ENCODE peak calls at places on chromosomes 13 and 19, in six cellular contexts. J is WTC11, B is gastrocnemius medialis, K is body of pancreas, R is testis, X is heart right ventricle. L is an unnamed sample.

GRCh38 chr19:41922220-41922576 is 6.1 kb downstream of the ERFL start:
- DNase-seq in J (no peak), B (no peak), K (no peak), R (no peak), X (no peak), L (no peak)

GRCh38 chr13:24661713-24662112 is 18.5 kb upstream of the ATP12A start:
- DNase-seq in J (no peak), B (no peak), K (no peak), R (no peak), X (no peak), L (no peak)

GRCh38 chr13:24630851-24631341 is 49.3 kb upstream of the ATP12A start:
- DNase-seq in J (no peak), B (no peak), K (no peak), R (no peak), X (no peak), L (no peak)

GRCh38 chr13:28540612-28541011 is 45.7 kb upstream of the FLT1 start:
- DNase-seq in J (no peak), B (no peak), K (no peak), R (no peak), X (no peak), L (no peak)

GRCh38 chr13:23658929-23659541 is 88.8 kb downstream of the TNFRSF19 start:
- DNase-seq in J (no peak), B (peak), K (no peak), R (peak), X (no peak), L (no peak)

GRCh38 chr13:48038763-48039162 is 1.2 kb downstream of the NUDT15 start:
- DNase-seq in J (no peak), B (no peak), K (no peak), R (no peak), X (no peak), L (no peak)

GRCh38 chr19:16160445-16160942 is 12.8 kb downstream of the CIB3 start:
- DNase-seq in J (no peak), B (no peak), K (no peak), R (no peak), X (no peak), L (no peak)

GRCh38 chr13:111316161-111316730 is 4.2 kb upstream of the TEX29 start:
- DNase-seq in J (no peak), B (no peak), K (no peak), R (no peak), X (no peak), L (no peak)

GRCh38 chr13:40057228-40057627 is 401.8 kb downstream of the COG6 start:
- DNase-seq in J (no peak), B (no peak), K (no peak), R (no peak), X (no peak), L (no peak)

GRCh38 chr13:98089246-98089645 is 53.6 kb upstream of the FARP1 start:
- DNase-seq in J (no peak), B (no peak), K (no peak), R (no peak), X (no peak), L (no peak)

GRCh38 chr13:53138369-53139036 is 109.9 kb downstream of the OLFM4 start:
- DNase-seq in J (no peak), B (peak), K (no peak), R (peak), X (no peak), L (no peak)

GRCh38 chr13:114110091-114110829 is 22.2 kb downstream of the RASA3 start:
- DNase-seq in J (peak), B (peak), K (no peak), R (no peak), X (no peak), L (peak)

GRCh38 chr19:17504456-17504855 is 7.0 kb upstream of the PGLS start:
- DNase-seq in J (no peak), B (no peak), K (no peak), R (no peak), X (no peak), L (no peak)

GRCh38 chr19:925087-925911 is 536 bp upstream of the ARID3A start:
- DNase-seq in J (peak), B (peak), K (peak), R (peak), X (peak), L (peak)

GRCh38 chr13:38967446-38967845 is 23.2 kb downstream of the STOML3 start:
- DNase-seq in J (no peak), B (no peak), K (no peak), R (peak), X (no peak), L (peak)

GRCh38 chr13:38965281-38965680 is 25.4 kb downstream of the STOML3 start:
- DNase-seq in J (no peak), B (no peak), K (no peak), R (no peak), X (no peak), L (no peak)

GRCh38 chr13:38969187-38969586 is 21.4 kb downstream of the STOML3 start:
- DNase-seq in J (no peak), B (no peak), K (no peak), R (no peak), X (no peak), L (no peak)

GRCh38 chr13:38970380-38971051 is 20.1 kb downstream of the STOML3 start:
- DNase-seq in J (no peak), B (no peak), K (no peak), R (no peak), X (no peak), L (no peak)
- TF ChIP-seq CTCF in J (no peak), B (no peak), K (peak), R (no peak), X (peak), L (no peak)

GRCh38 chr19:57240311-57241090 is at the start of gene ZNF805:
- DNase-seq in J (peak), B (peak), K (peak), R (peak), X (peak), L (peak)
- TF ChIP-seq CTCF in J (no peak), B (peak), K (peak), R (peak), X (peak), L (no peak)

GRCh38 chr19:56156768-56157167 is 15.7 kb downstream of the ZNF444 start:
- DNase-seq in J (no peak), B (no peak), K (peak), R (no peak), X (peak), L (no peak)

GRCh38 chr19:56158170-56158757 is 17.2 kb downstream of the ZNF444 start:
- DNase-seq in J (no peak), B (no peak), K (no peak), R (no peak), X (no peak), L (no peak)

GRCh38 chr19:56153507-56153906 is 12.4 kb downstream of the ZNF444 start:
- DNase-seq in J (peak), B (no peak), K (peak), R (no peak), X (no peak), L (no peak)

GRCh38 chr19:56152644-56153043 is 11.6 kb downstream of the ZNF444 start:
- DNase-seq in J (no peak), B (no peak), K (no peak), R (no peak), X (no peak), L (no peak)

DNA sequence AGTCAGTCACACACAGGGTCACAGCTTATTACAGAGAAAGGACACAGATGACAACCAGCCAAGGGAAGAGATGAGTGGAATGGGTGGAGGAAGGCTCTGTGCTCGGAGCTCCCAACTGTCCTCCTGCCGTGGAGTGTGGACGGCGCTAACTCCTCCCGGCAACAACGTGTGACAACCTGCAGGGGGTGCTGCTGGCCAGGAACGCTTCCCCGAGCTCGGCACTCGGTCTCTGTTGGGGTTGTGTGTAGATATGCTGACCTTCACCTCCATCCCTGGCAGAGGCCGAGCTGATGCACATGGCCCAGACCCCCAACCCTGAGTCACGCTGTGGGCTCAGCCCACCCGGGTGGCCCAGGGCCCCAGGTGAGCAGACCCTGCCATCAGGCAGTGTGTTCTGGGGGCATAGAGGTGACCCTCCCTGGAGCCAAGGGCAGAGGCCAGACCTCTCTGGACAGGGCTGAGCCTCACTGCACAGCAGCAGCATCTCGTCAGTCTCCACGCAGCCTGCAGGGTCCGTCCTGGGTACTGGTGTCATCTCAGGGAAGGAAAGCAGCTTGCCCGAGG is 14.1 kb downstream of the ZNF444 start:
- DNase-seq in J (peak), B (no peak), K (peak), R (peak), X (no peak), L (peak)
- TF ChIP-seq CTCF in J (peak), B (no peak), K (peak), R (peak), X (peak), L (no peak)

GRCh38 chr19:27774337-27774736 is 1438.6 kb downstream of the UQCRFS1 start:
- DNase-seq in J (peak), B (no peak), K (no peak), R (no peak), X (no peak), L (peak)
- TF ChIP-seq CTCF in J (peak), B (no peak), K (no peak), R (no peak), X (no peak), L (peak)

DNA sequence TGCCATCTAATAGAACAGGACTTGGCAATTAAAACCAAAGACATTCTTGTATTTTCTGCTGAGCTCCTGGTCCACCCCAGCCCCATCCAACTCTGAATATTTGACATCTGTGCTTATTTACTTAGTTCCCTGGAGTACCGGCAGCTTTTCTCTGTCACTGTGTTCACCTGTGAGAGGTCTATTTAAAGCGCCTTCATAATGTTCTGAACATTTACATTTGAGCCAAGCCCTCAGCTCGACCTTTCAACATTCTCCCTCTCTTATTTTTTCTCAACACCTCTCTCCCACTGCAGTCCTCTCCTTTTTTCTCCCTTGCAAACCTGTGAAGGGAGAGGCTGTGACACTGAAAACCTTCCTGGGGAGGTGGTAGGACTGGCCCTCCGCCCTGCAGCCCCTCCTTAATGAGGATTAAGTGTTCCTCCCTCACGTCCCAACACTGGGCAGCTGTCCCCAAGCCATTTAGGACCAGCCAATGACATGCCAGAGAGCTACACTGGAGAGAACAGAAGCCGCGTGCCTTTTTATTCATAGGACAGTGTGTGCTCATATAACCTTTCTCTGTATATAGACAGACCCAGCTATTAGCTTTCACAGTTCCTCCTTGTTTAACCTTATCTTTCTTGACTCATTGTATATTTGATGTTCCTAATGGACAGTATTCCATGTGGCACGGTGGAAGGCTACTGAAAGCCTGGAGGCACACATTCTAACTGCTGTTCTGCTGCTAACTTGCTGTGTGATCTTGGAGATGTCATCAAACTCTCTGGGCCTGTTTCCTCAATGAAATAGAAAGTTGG is 134.8 kb downstream of the NUFIP1 start:
- DNase-seq in J (no peak), B (peak), K (peak), R (no peak), X (peak), L (peak)
- TF ChIP-seq CTCF in J (no peak), B (no peak), K (no peak), R (no peak), X (no peak), L (no peak)

L was measured in glutamatergic neuron.